ENCODE peak calls at places on chromosomes 11 and 22, in five cellular contexts. One of them, this sample, is unnamed. For H3K4me1, the result is how much of the 10 kb centered on the place peaks cover.

GRCh38 chr22:20604092-20604747 is 96.8 kb downstream of the MED15 start:
- DNase-seq in sigmoid colon: no peak
- DNase-seq in right cardiac atrium: no peak
- DNase-seq in right atrium auricular region: no peak
- DNase-seq in fibroblast of lung: no peak
- DNase-seq in this sample: no peak

GRCh38 chr11:19345519-19345847 is 104.7 kb upstream of the E2F8 start:
- DNase-seq in sigmoid colon: no peak
- DNase-seq in right cardiac atrium: peak
- DNase-seq in right atrium auricular region: peak
- DNase-seq in fibroblast of lung: no peak
- DNase-seq in this sample: no peak

GRCh38 chr11:102111787-102112653 is 1.8 kb downstream of the YAP1 start:
- DNase-seq in sigmoid colon: peak
- DNase-seq in right cardiac atrium: peak
- DNase-seq in right atrium auricular region: no peak
- DNase-seq in fibroblast of lung: peak
- DNase-seq in this sample: peak

GRCh38 chr22:19809741-19810140 is 44.9 kb downstream of the GNB1L start:
- DNase-seq in sigmoid colon: no peak
- DNase-seq in right cardiac atrium: no peak
- DNase-seq in right atrium auricular region: no peak
- DNase-seq in fibroblast of lung: no peak
- DNase-seq in this sample: no peak

GRCh38 chr11:115616941-115617340 is 112.7 kb upstream of the CADM1 start:
- DNase-seq in sigmoid colon: no peak
- DNase-seq in right cardiac atrium: no peak
- DNase-seq in right atrium auricular region: no peak
- DNase-seq in fibroblast of lung: peak
- DNase-seq in this sample: no peak

GRCh38 chr22:40031766-40032470 is 37.2 kb downstream of the FAM83F start:
- DNase-seq in sigmoid colon: peak
- DNase-seq in right cardiac atrium: peak
- DNase-seq in right atrium auricular region: no peak
- DNase-seq in fibroblast of lung: no peak
- DNase-seq in this sample: no peak

GRCh38 chr22:46895753-46896152 is 133.3 kb downstream of the TBC1D22A start:
- DNase-seq in sigmoid colon: no peak
- DNase-seq in right cardiac atrium: no peak
- DNase-seq in right atrium auricular region: no peak
- DNase-seq in fibroblast of lung: no peak
- DNase-seq in this sample: no peak

GRCh38 chr11:48019597-48019996 is 39.2 kb downstream of the PTPRJ start:
- DNase-seq in sigmoid colon: no peak
- DNase-seq in right cardiac atrium: no peak
- DNase-seq in right atrium auricular region: no peak
- DNase-seq in fibroblast of lung: no peak
- DNase-seq in this sample: no peak

GRCh38 chr11:86703992-86704391 is 31.6 kb upstream of the ME3 start:
- DNase-seq in sigmoid colon: no peak
- DNase-seq in right cardiac atrium: no peak
- DNase-seq in right atrium auricular region: no peak
- DNase-seq in fibroblast of lung: no peak
- DNase-seq in this sample: no peak

GRCh38 chr11:68159665-68160064 is 38.5 kb upstream of the CHKA start:
- DNase-seq in sigmoid colon: no peak
- DNase-seq in right cardiac atrium: no peak
- DNase-seq in right atrium auricular region: no peak
- DNase-seq in fibroblast of lung: no peak
- DNase-seq in this sample: no peak

GRCh38 chr11:2771758-2772466 is 72.1 kb upstream of the KCNQ1OT1 start:
- DNase-seq in sigmoid colon: peak
- DNase-seq in right cardiac atrium: no peak
- DNase-seq in right atrium auricular region: peak
- DNase-seq in fibroblast of lung: no peak
- DNase-seq in this sample: no peak

GRCh38 chr22:46363611-46364321 is 28.3 kb downstream of the TRMU start:
- DNase-seq in sigmoid colon: peak
- DNase-seq in right cardiac atrium: no peak
- DNase-seq in right atrium auricular region: no peak
- DNase-seq in fibroblast of lung: no peak
- DNase-seq in this sample: no peak

GRCh38 chr11:102546923-102547471 is 16.4 kb upstream of the MMP7 start:
- DNase-seq in sigmoid colon: no peak
- DNase-seq in right cardiac atrium: no peak
- DNase-seq in right atrium auricular region: no peak
- DNase-seq in fibroblast of lung: no peak
- DNase-seq in this sample: no peak

GRCh38 chr22:50118557-50119168 is 28.9 kb downstream of the MOV10L1 start:
- DNase-seq in sigmoid colon: peak
- DNase-seq in right cardiac atrium: peak
- DNase-seq in right atrium auricular region: peak
- DNase-seq in fibroblast of lung: peak
- DNase-seq in this sample: no peak

GRCh38 chr11:117232911-117233409 is 489 bp downstream of the RNF214 start:
- DNase-seq in sigmoid colon: peak
- DNase-seq in right cardiac atrium: peak
- DNase-seq in right atrium auricular region: peak
- DNase-seq in fibroblast of lung: no peak
- DNase-seq in this sample: no peak

GRCh38 chr11:79400717-79401330 is 40.0 kb downstream of the TENM4 start:
- DNase-seq in sigmoid colon: no peak
- DNase-seq in right cardiac atrium: peak
- DNase-seq in right atrium auricular region: no peak
- DNase-seq in fibroblast of lung: peak
- DNase-seq in this sample: peak

GRCh38 chr22:32698926-32699619 is 102.4 kb upstream of the TIMP3 start:
- DNase-seq in sigmoid colon: peak
- DNase-seq in right cardiac atrium: peak
- DNase-seq in right atrium auricular region: peak
- DNase-seq in fibroblast of lung: no peak
- DNase-seq in this sample: no peak

GRCh38 chr22:28207281-28208030 is 288.4 kb upstream of the PITPNB start:
- DNase-seq in sigmoid colon: no peak
- DNase-seq in right cardiac atrium: no peak
- DNase-seq in right atrium auricular region: no peak
- DNase-seq in fibroblast of lung: no peak
- DNase-seq in this sample: no peak

GRCh38 chr11:45673441-45673840 is 8.0 kb upstream of the CHST1 start:
- DNase-seq in sigmoid colon: peak
- DNase-seq in right cardiac atrium: no peak
- DNase-seq in right atrium auricular region: no peak
- DNase-seq in fibroblast of lung: no peak
- DNase-seq in this sample: no peak

GRCh38 chr22:42742940-42743339 is 22.3 kb upstream of the A4GALT start:
- DNase-seq in sigmoid colon: peak
- DNase-seq in right cardiac atrium: peak
- DNase-seq in right atrium auricular region: no peak
- DNase-seq in fibroblast of lung: no peak
- DNase-seq in this sample: no peak
- H3K4me1 ChIP-seq in sigmoid colon: under half
- H3K4me1 ChIP-seq in right cardiac atrium: under half
- H3K4me1 ChIP-seq in right atrium auricular region: under half
- H3K4me1 ChIP-seq in fibroblast of lung: under half
- H3K4me1 ChIP-seq in this sample: under half

GRCh38 chr11:121451178-121451981 is 734 bp upstream of the SORL1 start:
- DNase-seq in sigmoid colon: no peak
- DNase-seq in right cardiac atrium: no peak
- DNase-seq in right atrium auricular region: no peak
- DNase-seq in fibroblast of lung: no peak
- DNase-seq in this sample: no peak
- H3K4me1 ChIP-seq in sigmoid colon: under half
- H3K4me1 ChIP-seq in right cardiac atrium: under half
- H3K4me1 ChIP-seq in right atrium auricular region: under half
- H3K4me1 ChIP-seq in fibroblast of lung: under half
- H3K4me1 ChIP-seq in this sample: under half

DNA sequence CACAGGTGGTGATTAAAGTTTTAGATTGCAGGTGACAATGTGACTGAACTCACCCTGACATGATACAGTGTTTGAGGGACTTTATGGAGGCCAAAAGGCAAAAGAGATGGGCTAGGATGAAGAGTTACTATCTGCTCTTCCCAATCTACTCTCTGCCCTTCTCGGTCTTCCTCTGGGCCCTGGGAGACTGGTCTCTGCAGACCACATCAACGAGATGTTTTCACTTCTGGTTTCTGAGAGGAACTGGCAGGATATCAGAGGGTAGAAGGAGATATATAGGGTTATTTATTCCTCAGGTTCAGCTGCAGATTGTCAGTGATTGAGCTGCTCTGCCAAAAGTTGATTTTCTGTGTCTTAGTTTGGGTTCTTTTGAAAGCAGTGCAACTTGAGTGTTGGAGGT is 32.4 kb upstream of the CD44 start:
- DNase-seq in sigmoid colon: no peak
- DNase-seq in right cardiac atrium: no peak
- DNase-seq in right atrium auricular region: no peak
- DNase-seq in fibroblast of lung: no peak
- DNase-seq in this sample: no peak
- H3K4me1 ChIP-seq in sigmoid colon: under half
- H3K4me1 ChIP-seq in right cardiac atrium: under half
- H3K4me1 ChIP-seq in right atrium auricular region: under half
- H3K4me1 ChIP-seq in fibroblast of lung: under half
- H3K4me1 ChIP-seq in this sample: under half

GRCh38 chr11:95571861-95572260 is 217.7 kb downstream of the FAM76B start:
- DNase-seq in sigmoid colon: no peak
- DNase-seq in right cardiac atrium: no peak
- DNase-seq in right atrium auricular region: no peak
- DNase-seq in fibroblast of lung: no peak
- DNase-seq in this sample: no peak
- H3K4me1 ChIP-seq in sigmoid colon: under half
- H3K4me1 ChIP-seq in right cardiac atrium: under half
- H3K4me1 ChIP-seq in right atrium auricular region: under half
- H3K4me1 ChIP-seq in fibroblast of lung: under half
- H3K4me1 ChIP-seq in this sample: under half

GRCh38 chr11:29119691-29120328 is 897.0 kb downstream of the KCNA4 start:
- DNase-seq in sigmoid colon: no peak
- DNase-seq in right cardiac atrium: no peak
- DNase-seq in right atrium auricular region: no peak
- DNase-seq in fibroblast of lung: peak
- DNase-seq in this sample: peak

GRCh38 chr11:29127456-29127855 is 889.4 kb downstream of the KCNA4 start:
- DNase-seq in sigmoid colon: no peak
- DNase-seq in right cardiac atrium: no peak
- DNase-seq in right atrium auricular region: no peak
- DNase-seq in fibroblast of lung: no peak
- DNase-seq in this sample: no peak

GRCh38 chr11:29120329-29120695 is 896.5 kb downstream of the KCNA4 start:
- DNase-seq in sigmoid colon: no peak
- DNase-seq in right cardiac atrium: no peak
- DNase-seq in right atrium auricular region: no peak
- DNase-seq in fibroblast of lung: no peak
- DNase-seq in this sample: no peak

GRCh38 chr11:29125621-29126020 is 891.2 kb downstream of the KCNA4 start:
- DNase-seq in sigmoid colon: no peak
- DNase-seq in right cardiac atrium: no peak
- DNase-seq in right atrium auricular region: no peak
- DNase-seq in fibroblast of lung: no peak
- DNase-seq in this sample: no peak

DNA sequence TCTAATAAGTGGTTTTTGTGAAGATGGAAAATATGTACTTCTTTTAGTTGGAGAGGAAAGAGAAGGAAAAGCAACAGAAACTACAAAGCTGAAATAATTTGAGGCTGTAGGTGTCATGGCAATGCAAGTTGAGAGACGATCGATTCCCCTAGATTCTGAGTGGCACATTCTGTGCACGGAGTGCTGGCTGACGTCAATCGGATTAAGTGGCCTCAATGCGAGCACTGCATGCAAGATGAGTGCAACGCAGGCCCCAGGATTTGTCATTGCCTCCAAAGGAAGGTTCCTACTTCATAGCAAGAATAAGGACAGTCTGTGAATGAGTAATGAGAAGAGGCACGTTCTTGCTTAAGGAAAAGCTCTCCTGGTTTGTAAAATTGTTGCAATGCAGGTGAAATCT is 892.4 kb downstream of the KCNA4 start:
- DNase-seq in sigmoid colon: no peak
- DNase-seq in right cardiac atrium: no peak
- DNase-seq in right atrium auricular region: no peak
- DNase-seq in fibroblast of lung: no peak
- DNase-seq in this sample: no peak
- H3K4me1 ChIP-seq in sigmoid colon: under half
- H3K4me1 ChIP-seq in right cardiac atrium: under half
- H3K4me1 ChIP-seq in right atrium auricular region: under half
- H3K4me1 ChIP-seq in fibroblast of lung: under half
- H3K4me1 ChIP-seq in this sample: under half

GRCh38 chr22:36367479-36367878 is 20.3 kb downstream of the MYH9 start:
- DNase-seq in sigmoid colon: no peak
- DNase-seq in right cardiac atrium: no peak
- DNase-seq in right atrium auricular region: no peak
- DNase-seq in fibroblast of lung: no peak
- DNase-seq in this sample: no peak
- H3K4me1 ChIP-seq in sigmoid colon: half or more
- H3K4me1 ChIP-seq in right cardiac atrium: half or more
- H3K4me1 ChIP-seq in right atrium auricular region: half or more
- H3K4me1 ChIP-seq in fibroblast of lung: half or more
- H3K4me1 ChIP-seq in this sample: half or more